ENCODE peak calls at places on chromosomes 13 and 19, in six cellular contexts. B, W, R, Y, E and J are unnamed samples.

GRCh38 chr19:7482584-7483439 is 6.0 kb downstream of the PEX11G start:
- DNase-seq in B (no peak), W (no peak), R (no peak), Y (no peak), E (no peak), J (peak; percentile 42)

GRCh38 chr13:37716796-37717195 is 118.2 kb upstream of the POSTN start:
- DNase-seq in B (peak; percentile 40), W (no peak), R (no peak), Y (no peak), E (no peak), J (peak; percentile 7)

GRCh38 chr19:11538232-11539036 is at the start of gene CNN1:
- DNase-seq in B (peak; percentile 90), W (no peak), R (peak; percentile 91), Y (no peak), E (peak; percentile 71), J (no peak)

GRCh38 chr13:99604636-99605035 is 103.4 kb downstream of the TM9SF2 start:
- DNase-seq in B (no peak), W (no peak), R (no peak), Y (no peak), E (no peak), J (no peak)

GRCh38 chr19:16228637-16229321 is 31.1 kb downstream of the AP1M1 start:
- DNase-seq in B (no peak), W (no peak), R (no peak), Y (no peak), E (peak; percentile 41), J (no peak)

GRCh38 chr13:40476175-40476958 is 190.1 kb downstream of the FOXO1 start:
- DNase-seq in B (no peak), W (no peak), R (peak; percentile 15), Y (no peak), E (no peak), J (peak; percentile 17)

GRCh38 chr19:7670150-7670784 is 1.4 kb downstream of the RETN start:
- DNase-seq in B (peak; percentile 10), W (no peak), R (peak; percentile 42), Y (no peak), E (peak; percentile 90), J (no peak)

GRCh38 chr19:14786421-14786851 is 8.1 kb upstream of the ADGRE2 start:
- DNase-seq in B (peak; percentile 27), W (peak; percentile 73), R (peak; percentile 25), Y (no peak), E (peak; percentile 87), J (no peak)

GRCh38 chr13:51714663-51715168 is 89.2 kb downstream of the DHRS12 start:
- DNase-seq in B (peak; percentile 85), W (no peak), R (no peak), Y (peak; percentile 7), E (no peak), J (peak; percentile 58)

GRCh38 chr19:2575734-2576481 is 100.0 kb downstream of the GADD45B start:
- DNase-seq in B (peak; percentile 96), W (peak; percentile 58), R (no peak), Y (no peak), E (peak; percentile 88), J (no peak)

GRCh38 chr13:52053460-52053859 is 29.0 kb downstream of the UTP14C start:
- DNase-seq in B (no peak), W (no peak), R (no peak), Y (no peak), E (no peak), J (no peak)

GRCh38 chr19:14072535-14073231 is at the start of gene MISP3:
- DNase-seq in B (peak; percentile 45), W (no peak), R (peak; percentile 59), Y (peak; percentile 42), E (peak; percentile 95), J (peak; percentile 49)

GRCh38 chr19:49567722-49568454 is 12.5 kb downstream of the NOSIP start:
- DNase-seq in B (peak; percentile 59), W (no peak), R (no peak), Y (no peak), E (no peak), J (no peak)

GRCh38 chr19:41744850-41745249 is 10.5 kb upstream of the CEACAM6 start:
- DNase-seq in B (no peak), W (no peak), R (no peak), Y (no peak), E (no peak), J (no peak)

GRCh38 chr19:33232656-33233055 is 7.0 kb upstream of the SLC7A10 start:
- DNase-seq in B (no peak), W (no peak), R (no peak), Y (no peak), E (no peak), J (no peak)

GRCh38 chr19:54388001-54388802 is 23.5 kb upstream of the LAIR1 start:
- DNase-seq in B (no peak), W (no peak), R (no peak), Y (no peak), E (no peak), J (no peak)

GRCh38 chr13:47397739-47398138 is 500.9 kb upstream of the HTR2A start:
- DNase-seq in B (peak; percentile 5), W (no peak), R (no peak), Y (no peak), E (no peak), J (no peak)

GRCh38 chr19:14480695-14481069 is 5.5 kb upstream of the PTGER1 start:
- DNase-seq in B (peak; percentile 63), W (no peak), R (no peak), Y (peak; percentile 32), E (no peak), J (no peak)

GRCh38 chr13:113846639-113847318 is 17.1 kb downstream of the GAS6 start:
- DNase-seq in B (no peak), W (no peak), R (no peak), Y (no peak), E (peak; percentile 76), J (no peak)

GRCh38 chr19:4557971-4558941 is 1.2 kb downstream of the SEMA6B start:
- DNase-seq in B (no peak), W (peak; percentile 66), R (peak; percentile 50), Y (peak; percentile 34), E (peak; percentile 93), J (peak; percentile 58)

GRCh38 chr19:6062274-6062673 is 48.0 kb downstream of the RFX2 start:
- DNase-seq in B (peak; percentile 57), W (no peak), R (no peak), Y (no peak), E (no peak), J (peak; percentile 93)

GRCh38 chr13:33017410-33017929 is 1.2 kb downstream of the KL start:
- DNase-seq in B (peak; percentile 22), W (peak; percentile 16), R (peak; percentile 39), Y (peak; percentile 85), E (no peak), J (peak; percentile 58)